ENCODE peak calls at places on chromosomes 2 and 18, in eight cellular contexts. One of them, this sample, is unnamed.

GRCh38 chr2:10911291-10912075 is at the start of gene KCNF1:
- DNase-seq in HEK293T: peak; percentile 52
- DNase-seq in effector memory CD8-positive, alpha-beta T cell: no peak
- DNase-seq in dermis microvascular lymphatic vessel endothelial cell: peak; percentile 79
- DNase-seq in GM23248: peak; percentile 88
- DNase-seq in Calu3: peak; percentile 35
- DNase-seq in anterior cingulate cortex: no peak
- DNase-seq in activated CD8-positive, alpha-beta memory T cell treated with anti-CD3 and anti-CD28 coated beads for 1 hour: no peak
- DNase-seq in this sample: no peak

GRCh38 chr2:217911283-217911965 is 91.4 kb downstream of the TNS1 start:
- DNase-seq in HEK293T: no peak
- DNase-seq in effector memory CD8-positive, alpha-beta T cell: no peak
- DNase-seq in dermis microvascular lymphatic vessel endothelial cell: no peak
- DNase-seq in GM23248: peak; percentile 80
- DNase-seq in Calu3: no peak
- DNase-seq in anterior cingulate cortex: no peak
- DNase-seq in activated CD8-positive, alpha-beta memory T cell treated with anti-CD3 and anti-CD28 coated beads for 1 hour: no peak
- DNase-seq in this sample: no peak

GRCh38 chr18:38545071-38545470 is 979.5 kb upstream of the CELF4 start:
- DNase-seq in HEK293T: peak; percentile 52
- DNase-seq in effector memory CD8-positive, alpha-beta T cell: no peak
- DNase-seq in dermis microvascular lymphatic vessel endothelial cell: no peak
- DNase-seq in GM23248: no peak
- DNase-seq in Calu3: peak; percentile 42
- DNase-seq in anterior cingulate cortex: no peak
- DNase-seq in activated CD8-positive, alpha-beta memory T cell treated with anti-CD3 and anti-CD28 coated beads for 1 hour: no peak
- DNase-seq in this sample: no peak

GRCh38 chr18:55504808-55505207 is 83.2 kb downstream of the TCF4 start:
- DNase-seq in HEK293T: no peak
- DNase-seq in effector memory CD8-positive, alpha-beta T cell: no peak
- DNase-seq in dermis microvascular lymphatic vessel endothelial cell: no peak
- DNase-seq in GM23248: no peak
- DNase-seq in Calu3: no peak
- DNase-seq in anterior cingulate cortex: no peak
- DNase-seq in activated CD8-positive, alpha-beta memory T cell treated with anti-CD3 and anti-CD28 coated beads for 1 hour: no peak
- DNase-seq in this sample: no peak

GRCh38 chr2:68237976-68238580 is 14.3 kb downstream of the PPP3R1 start:
- DNase-seq in HEK293T: no peak
- DNase-seq in effector memory CD8-positive, alpha-beta T cell: no peak
- DNase-seq in dermis microvascular lymphatic vessel endothelial cell: no peak
- DNase-seq in GM23248: peak; percentile 25
- DNase-seq in Calu3: no peak
- DNase-seq in anterior cingulate cortex: no peak
- DNase-seq in activated CD8-positive, alpha-beta memory T cell treated with anti-CD3 and anti-CD28 coated beads for 1 hour: no peak
- DNase-seq in this sample: no peak

GRCh38 chr18:63090334-63090733 is 229.2 kb downstream of the BCL2 start:
- DNase-seq in HEK293T: no peak
- DNase-seq in effector memory CD8-positive, alpha-beta T cell: no peak
- DNase-seq in dermis microvascular lymphatic vessel endothelial cell: no peak
- DNase-seq in GM23248: no peak
- DNase-seq in Calu3: no peak
- DNase-seq in anterior cingulate cortex: no peak
- DNase-seq in activated CD8-positive, alpha-beta memory T cell treated with anti-CD3 and anti-CD28 coated beads for 1 hour: no peak
- DNase-seq in this sample: no peak

GRCh38 chr18:59041819-59042476 is 97.7 kb upstream of the SEC11C start:
- DNase-seq in HEK293T: no peak
- DNase-seq in effector memory CD8-positive, alpha-beta T cell: no peak
- DNase-seq in dermis microvascular lymphatic vessel endothelial cell: peak; percentile 17
- DNase-seq in GM23248: peak; percentile 30
- DNase-seq in Calu3: no peak
- DNase-seq in anterior cingulate cortex: peak; percentile 22
- DNase-seq in activated CD8-positive, alpha-beta memory T cell treated with anti-CD3 and anti-CD28 coated beads for 1 hour: no peak
- DNase-seq in this sample: peak; percentile 39

GRCh38 chr2:237189799-237190198 is 104.1 kb downstream of the COPS8 start:
- DNase-seq in HEK293T: no peak
- DNase-seq in effector memory CD8-positive, alpha-beta T cell: no peak
- DNase-seq in dermis microvascular lymphatic vessel endothelial cell: no peak
- DNase-seq in GM23248: no peak
- DNase-seq in Calu3: no peak
- DNase-seq in anterior cingulate cortex: no peak
- DNase-seq in activated CD8-positive, alpha-beta memory T cell treated with anti-CD3 and anti-CD28 coated beads for 1 hour: no peak
- DNase-seq in this sample: no peak

GRCh38 chr18:12236934-12237832 is 17.0 kb upstream of the CIDEA start:
- DNase-seq in HEK293T: peak; percentile 72
- DNase-seq in effector memory CD8-positive, alpha-beta T cell: peak; percentile 44
- DNase-seq in dermis microvascular lymphatic vessel endothelial cell: peak; percentile 65
- DNase-seq in GM23248: peak; percentile 77
- DNase-seq in Calu3: peak; percentile 90
- DNase-seq in anterior cingulate cortex: no peak
- DNase-seq in activated CD8-positive, alpha-beta memory T cell treated with anti-CD3 and anti-CD28 coated beads for 1 hour: no peak
- DNase-seq in this sample: no peak

GRCh38 chr18:78073275-78073674 is 823.6 kb downstream of the GALR1 start:
- DNase-seq in HEK293T: no peak
- DNase-seq in effector memory CD8-positive, alpha-beta T cell: no peak
- DNase-seq in dermis microvascular lymphatic vessel endothelial cell: no peak
- DNase-seq in GM23248: no peak
- DNase-seq in Calu3: no peak
- DNase-seq in anterior cingulate cortex: no peak
- DNase-seq in activated CD8-positive, alpha-beta memory T cell treated with anti-CD3 and anti-CD28 coated beads for 1 hour: no peak
- DNase-seq in this sample: no peak

GRCh38 chr2:113831156-113831555 is 58.7 kb upstream of the ACTR3 start:
- DNase-seq in HEK293T: no peak
- DNase-seq in effector memory CD8-positive, alpha-beta T cell: no peak
- DNase-seq in dermis microvascular lymphatic vessel endothelial cell: no peak
- DNase-seq in GM23248: peak; percentile 84
- DNase-seq in Calu3: no peak
- DNase-seq in anterior cingulate cortex: no peak
- DNase-seq in activated CD8-positive, alpha-beta memory T cell treated with anti-CD3 and anti-CD28 coated beads for 1 hour: no peak
- DNase-seq in this sample: no peak

GRCh38 chr2:181947273-181947672 is 38.4 kb upstream of the PPP1R1C start:
- DNase-seq in HEK293T: no peak
- DNase-seq in effector memory CD8-positive, alpha-beta T cell: no peak
- DNase-seq in dermis microvascular lymphatic vessel endothelial cell: no peak
- DNase-seq in GM23248: no peak
- DNase-seq in Calu3: peak; percentile 29
- DNase-seq in anterior cingulate cortex: no peak
- DNase-seq in activated CD8-positive, alpha-beta memory T cell treated with anti-CD3 and anti-CD28 coated beads for 1 hour: no peak
- DNase-seq in this sample: no peak

GRCh38 chr2:156380117-156380645 is 47.7 kb upstream of the NR4A2 start:
- DNase-seq in HEK293T: no peak
- DNase-seq in effector memory CD8-positive, alpha-beta T cell: no peak
- DNase-seq in dermis microvascular lymphatic vessel endothelial cell: no peak
- DNase-seq in GM23248: no peak
- DNase-seq in Calu3: no peak
- DNase-seq in anterior cingulate cortex: no peak
- DNase-seq in activated CD8-positive, alpha-beta memory T cell treated with anti-CD3 and anti-CD28 coated beads for 1 hour: no peak
- DNase-seq in this sample: no peak

GRCh38 chr2:45145073-45145899 is 136.0 kb upstream of the SIX2 start:
- DNase-seq in HEK293T: no peak
- DNase-seq in effector memory CD8-positive, alpha-beta T cell: no peak
- DNase-seq in dermis microvascular lymphatic vessel endothelial cell: no peak
- DNase-seq in GM23248: no peak
- DNase-seq in Calu3: no peak
- DNase-seq in anterior cingulate cortex: no peak
- DNase-seq in activated CD8-positive, alpha-beta memory T cell treated with anti-CD3 and anti-CD28 coated beads for 1 hour: no peak
- DNase-seq in this sample: no peak

GRCh38 chr18:74892066-74892627 is 294.5 kb downstream of the ZNF407 start:
- DNase-seq in HEK293T: no peak
- DNase-seq in effector memory CD8-positive, alpha-beta T cell: no peak
- DNase-seq in dermis microvascular lymphatic vessel endothelial cell: no peak
- DNase-seq in GM23248: no peak
- DNase-seq in Calu3: no peak
- DNase-seq in anterior cingulate cortex: no peak
- DNase-seq in activated CD8-positive, alpha-beta memory T cell treated with anti-CD3 and anti-CD28 coated beads for 1 hour: no peak
- DNase-seq in this sample: no peak

GRCh38 chr18:55250729-55251128 is 291.5 kb upstream of the CCDC68 start:
- DNase-seq in HEK293T: no peak
- DNase-seq in effector memory CD8-positive, alpha-beta T cell: no peak
- DNase-seq in dermis microvascular lymphatic vessel endothelial cell: peak; percentile 60
- DNase-seq in GM23248: peak; percentile 85
- DNase-seq in Calu3: no peak
- DNase-seq in anterior cingulate cortex: no peak
- DNase-seq in activated CD8-positive, alpha-beta memory T cell treated with anti-CD3 and anti-CD28 coated beads for 1 hour: no peak
- DNase-seq in this sample: no peak

GRCh38 chr2:160388464-160389263 is 104.9 kb downstream of the RBMS1 start:
- DNase-seq in HEK293T: no peak
- DNase-seq in effector memory CD8-positive, alpha-beta T cell: no peak
- DNase-seq in dermis microvascular lymphatic vessel endothelial cell: no peak
- DNase-seq in GM23248: peak; percentile 62
- DNase-seq in Calu3: no peak
- DNase-seq in anterior cingulate cortex: no peak
- DNase-seq in activated CD8-positive, alpha-beta memory T cell treated with anti-CD3 and anti-CD28 coated beads for 1 hour: no peak
- DNase-seq in this sample: no peak

GRCh38 chr2:153287109-153287801 is 191.3 kb downstream of the RPRM start:
- DNase-seq in HEK293T: no peak
- DNase-seq in effector memory CD8-positive, alpha-beta T cell: no peak
- DNase-seq in dermis microvascular lymphatic vessel endothelial cell: no peak
- DNase-seq in GM23248: no peak
- DNase-seq in Calu3: no peak
- DNase-seq in anterior cingulate cortex: no peak
- DNase-seq in activated CD8-positive, alpha-beta memory T cell treated with anti-CD3 and anti-CD28 coated beads for 1 hour: no peak
- DNase-seq in this sample: no peak

GRCh38 chr2:160621748-160622147 is 128.1 kb upstream of the RBMS1 start:
- DNase-seq in HEK293T: no peak
- DNase-seq in effector memory CD8-positive, alpha-beta T cell: no peak
- DNase-seq in dermis microvascular lymphatic vessel endothelial cell: no peak
- DNase-seq in GM23248: no peak
- DNase-seq in Calu3: no peak
- DNase-seq in anterior cingulate cortex: no peak
- DNase-seq in activated CD8-positive, alpha-beta memory T cell treated with anti-CD3 and anti-CD28 coated beads for 1 hour: no peak
- DNase-seq in this sample: no peak

GRCh38 chr18:7600528-7601248 is 33.6 kb downstream of the PTPRM start:
- DNase-seq in HEK293T: no peak
- DNase-seq in effector memory CD8-positive, alpha-beta T cell: no peak
- DNase-seq in dermis microvascular lymphatic vessel endothelial cell: no peak
- DNase-seq in GM23248: no peak
- DNase-seq in Calu3: no peak
- DNase-seq in anterior cingulate cortex: no peak
- DNase-seq in activated CD8-positive, alpha-beta memory T cell treated with anti-CD3 and anti-CD28 coated beads for 1 hour: no peak
- DNase-seq in this sample: no peak

GRCh38 chr2:133568172-133568571 is at the start of gene NCKAP5:
- DNase-seq in HEK293T: peak; percentile 22
- DNase-seq in effector memory CD8-positive, alpha-beta T cell: no peak
- DNase-seq in dermis microvascular lymphatic vessel endothelial cell: peak; percentile 60
- DNase-seq in GM23248: peak; percentile 55
- DNase-seq in Calu3: no peak
- DNase-seq in anterior cingulate cortex: peak; percentile 4
- DNase-seq in activated CD8-positive, alpha-beta memory T cell treated with anti-CD3 and anti-CD28 coated beads for 1 hour: no peak
- DNase-seq in this sample: peak; percentile 37

GRCh38 chr2:180848393-180848792 is 132.0 kb upstream of the UBE2E3 start:
- DNase-seq in HEK293T: no peak
- DNase-seq in effector memory CD8-positive, alpha-beta T cell: no peak
- DNase-seq in dermis microvascular lymphatic vessel endothelial cell: no peak
- DNase-seq in GM23248: no peak
- DNase-seq in Calu3: no peak
- DNase-seq in anterior cingulate cortex: no peak
- DNase-seq in activated CD8-positive, alpha-beta memory T cell treated with anti-CD3 and anti-CD28 coated beads for 1 hour: no peak
- DNase-seq in this sample: no peak

GRCh38 chr2:166419616-166419934 is 43.8 kb upstream of the SCN9A start:
- DNase-seq in HEK293T: no peak
- DNase-seq in effector memory CD8-positive, alpha-beta T cell: no peak
- DNase-seq in dermis microvascular lymphatic vessel endothelial cell: peak; percentile 56
- DNase-seq in GM23248: peak; percentile 63
- DNase-seq in Calu3: no peak
- DNase-seq in anterior cingulate cortex: no peak
- DNase-seq in activated CD8-positive, alpha-beta memory T cell treated with anti-CD3 and anti-CD28 coated beads for 1 hour: no peak
- DNase-seq in this sample: no peak

GRCh38 chr2:39736593-39736992 is 42.5 kb downstream of the THUMPD2 start:
- DNase-seq in HEK293T: no peak
- DNase-seq in effector memory CD8-positive, alpha-beta T cell: no peak
- DNase-seq in dermis microvascular lymphatic vessel endothelial cell: no peak
- DNase-seq in GM23248: peak; percentile 77
- DNase-seq in Calu3: no peak
- DNase-seq in anterior cingulate cortex: no peak
- DNase-seq in activated CD8-positive, alpha-beta memory T cell treated with anti-CD3 and anti-CD28 coated beads for 1 hour: no peak
- DNase-seq in this sample: no peak

GRCh38 chr2:158403237-158403636 is 53.3 kb downstream of the CCDC148 start:
- DNase-seq in HEK293T: no peak
- DNase-seq in effector memory CD8-positive, alpha-beta T cell: no peak
- DNase-seq in dermis microvascular lymphatic vessel endothelial cell: no peak
- DNase-seq in GM23248: no peak
- DNase-seq in Calu3: no peak
- DNase-seq in anterior cingulate cortex: no peak
- DNase-seq in activated CD8-positive, alpha-beta memory T cell treated with anti-CD3 and anti-CD28 coated beads for 1 hour: no peak
- DNase-seq in this sample: no peak

GRCh38 chr18:44955825-44956224 is 275.1 kb downstream of the SETBP1 start:
- DNase-seq in HEK293T: no peak
- DNase-seq in effector memory CD8-positive, alpha-beta T cell: no peak
- DNase-seq in dermis microvascular lymphatic vessel endothelial cell: no peak
- DNase-seq in GM23248: peak; percentile 32
- DNase-seq in Calu3: no peak
- DNase-seq in anterior cingulate cortex: no peak
- DNase-seq in activated CD8-positive, alpha-beta memory T cell treated with anti-CD3 and anti-CD28 coated beads for 1 hour: no peak
- DNase-seq in this sample: no peak